ENCODE peak calls at places on chromosome X, in nine cellular contexts. One of them, this sample, is unnamed.

GRCh38 chrX:27254663-27255062 is 208.5 kb downstream of the PPP4R3C start:
- DNase-seq in uterus: no peak
- DNase-seq in AG04450: no peak
- DNase-seq in AG09309: no peak
- DNase-seq in HepG2: no peak
- DNase-seq in lower lobe of right lung: no peak
- DNase-seq in breast epithelium: no peak
- DNase-seq in HCT116: no peak
- DNase-seq in fibroblast of lung: no peak
- DNase-seq in this sample: no peak

GRCh38 chrX:51487960-51488267 is 8.5 kb downstream of the NUDT11 start:
- DNase-seq in AG04450: no peak
- DNase-seq in breast epithelium: no peak
- DNase-seq in uterus: no peak
- DNase-seq in lower lobe of right lung: no peak
- DNase-seq in HCT116: no peak
- DNase-seq in AG09309: no peak
- DNase-seq in HepG2: no peak
- DNase-seq in fibroblast of lung: no peak
- DNase-seq in this sample: peak

GRCh38 chrX:65740909-65741308 is 73.5 kb downstream of the MSN start:
- DNase-seq in lower lobe of right lung: no peak
- DNase-seq in HCT116: no peak
- DNase-seq in HepG2: no peak
- DNase-seq in breast epithelium: no peak
- DNase-seq in AG09309: no peak
- DNase-seq in AG04450: no peak
- DNase-seq in uterus: no peak
- DNase-seq in fibroblast of lung: no peak
- DNase-seq in this sample: no peak

GRCh38 chrX:32483534-32484136 is 727.7 kb downstream of the DMD start:
- DNase-seq in lower lobe of right lung: no peak
- DNase-seq in HepG2: no peak
- DNase-seq in fibroblast of lung: no peak
- DNase-seq in AG09309: no peak
- DNase-seq in HCT116: no peak
- DNase-seq in breast epithelium: no peak
- DNase-seq in uterus: no peak
- DNase-seq in AG04450: no peak
- DNase-seq in this sample: no peak

GRCh38 chrX:112997991-112998390 is 157.4 kb upstream of the AMOT start:
- DNase-seq in AG09309: no peak
- DNase-seq in breast epithelium: no peak
- DNase-seq in fibroblast of lung: no peak
- DNase-seq in HepG2: no peak
- DNase-seq in uterus: no peak
- DNase-seq in lower lobe of right lung: no peak
- DNase-seq in AG04450: no peak
- DNase-seq in HCT116: no peak
- DNase-seq in this sample: no peak

GRCh38 chrX:96929036-96929435 is 45.3 kb downstream of the RPA4 start:
- DNase-seq in AG09309: no peak
- DNase-seq in lower lobe of right lung: no peak
- DNase-seq in fibroblast of lung: no peak
- DNase-seq in HepG2: no peak
- DNase-seq in HCT116: no peak
- DNase-seq in AG04450: no peak
- DNase-seq in uterus: no peak
- DNase-seq in breast epithelium: no peak
- DNase-seq in this sample: no peak

GRCh38 chrX:33190016-33190415 is 21.3 kb downstream of the DMD start:
- DNase-seq in HepG2: no peak
- DNase-seq in HCT116: no peak
- DNase-seq in fibroblast of lung: no peak
- DNase-seq in AG09309: no peak
- DNase-seq in AG04450: no peak
- DNase-seq in lower lobe of right lung: no peak
- DNase-seq in uterus: no peak
- DNase-seq in breast epithelium: no peak
- DNase-seq in this sample: peak

GRCh38 chrX:107197306-107197705 is 8.9 kb downstream of the NUP62CL start:
- DNase-seq in fibroblast of lung: no peak
- DNase-seq in AG09309: no peak
- DNase-seq in breast epithelium: no peak
- DNase-seq in HCT116: no peak
- DNase-seq in AG04450: no peak
- DNase-seq in lower lobe of right lung: no peak
- DNase-seq in HepG2: no peak
- DNase-seq in uterus: no peak
- DNase-seq in this sample: no peak

DNA sequence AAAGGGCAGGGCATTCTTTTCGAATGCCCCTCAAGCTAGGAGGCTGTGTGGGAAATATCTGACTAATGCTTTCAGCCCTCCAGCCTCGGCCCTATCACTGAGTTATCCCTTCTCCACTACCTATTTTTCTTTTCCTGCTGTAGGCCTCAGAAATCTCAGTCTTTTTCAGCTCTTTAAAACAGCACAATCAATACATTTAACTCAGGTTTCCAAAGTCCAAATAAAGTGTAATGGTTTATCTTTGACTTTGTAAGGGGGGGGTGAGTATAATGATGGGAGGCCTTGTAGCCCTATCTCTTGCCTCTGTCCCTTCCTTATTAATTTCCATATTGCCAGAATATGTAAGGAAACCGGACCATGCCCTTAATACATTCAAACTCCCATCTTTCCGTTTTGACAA is 1.6 kb upstream of the WNK3 start:
- DNase-seq in fibroblast of lung: peak
- DNase-seq in HepG2: no peak
- DNase-seq in uterus: no peak
- DNase-seq in HCT116: no peak
- DNase-seq in breast epithelium: no peak
- DNase-seq in AG04450: no peak
- DNase-seq in AG09309: no peak
- DNase-seq in lower lobe of right lung: no peak
- DNase-seq in this sample: no peak
- H3K4me3 ChIP-seq in fibroblast of lung: no peak
- H3K4me3 ChIP-seq in HepG2: no peak
- H3K4me3 ChIP-seq in uterus: no peak
- H3K4me3 ChIP-seq in HCT116: no peak
- H3K4me3 ChIP-seq in breast epithelium: peak
- H3K4me3 ChIP-seq in AG04450: no peak
- H3K4me3 ChIP-seq in AG09309: no peak
- H3K4me3 ChIP-seq in lower lobe of right lung: peak
- H3K4me3 ChIP-seq in this sample: peak

DNA sequence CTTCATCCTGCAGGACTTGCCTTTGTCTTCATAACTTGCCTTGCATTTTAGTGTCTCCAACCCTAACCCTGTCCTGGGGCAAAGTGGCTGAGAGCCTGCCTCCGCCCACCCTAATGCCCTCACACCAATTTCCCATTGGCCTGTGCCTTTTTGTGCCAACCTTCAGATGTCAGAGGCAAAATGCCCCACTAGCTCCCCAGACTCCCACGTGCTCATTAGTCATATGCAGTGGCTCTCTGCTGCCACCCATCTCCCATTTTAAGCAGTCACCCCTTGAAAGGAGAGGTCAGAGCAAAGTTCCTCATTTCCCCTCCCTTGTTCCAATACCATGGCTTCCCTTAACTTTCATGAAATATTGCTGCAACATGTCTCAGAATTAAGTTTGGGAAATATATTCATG is 74.8 kb upstream of the PASD1 start:
- DNase-seq in HepG2: peak
- DNase-seq in lower lobe of right lung: no peak
- DNase-seq in AG04450: no peak
- DNase-seq in uterus: no peak
- DNase-seq in breast epithelium: no peak
- DNase-seq in AG09309: no peak
- DNase-seq in HCT116: peak
- DNase-seq in fibroblast of lung: no peak
- DNase-seq in this sample: no peak
- TF ChIP-seq CTCF in HepG2: peak
- TF ChIP-seq CTCF in lower lobe of right lung: no peak
- TF ChIP-seq CTCF in AG04450: no peak
- TF ChIP-seq CTCF in uterus: no peak
- TF ChIP-seq CTCF in breast epithelium: no peak
- TF ChIP-seq CTCF in AG09309: no peak
- TF ChIP-seq CTCF in HCT116: peak
- TF ChIP-seq CTCF in fibroblast of lung: no peak
- TF ChIP-seq CTCF in this sample: no peak

GRCh38 chrX:67546496-67547423 is 2.9 kb downstream of the AR start:
- DNase-seq in AG04450: no peak
- DNase-seq in breast epithelium: no peak
- DNase-seq in fibroblast of lung: no peak
- DNase-seq in uterus: peak
- DNase-seq in HepG2: no peak
- DNase-seq in AG09309: no peak
- DNase-seq in HCT116: no peak
- DNase-seq in lower lobe of right lung: no peak
- DNase-seq in this sample: no peak
- H3K4me3 ChIP-seq in AG04450: peak
- H3K4me3 ChIP-seq in breast epithelium: peak
- H3K4me3 ChIP-seq in fibroblast of lung: peak
- H3K4me3 ChIP-seq in uterus: peak
- H3K4me3 ChIP-seq in HepG2: peak
- H3K4me3 ChIP-seq in AG09309: peak
- H3K4me3 ChIP-seq in HCT116: no peak
- H3K4me3 ChIP-seq in lower lobe of right lung: peak
- H3K4me3 ChIP-seq in this sample: peak

GRCh38 chrX:30881390-30881789 is 7.7 kb downstream of the TAB3 start:
- DNase-seq in HCT116: no peak
- DNase-seq in lower lobe of right lung: no peak
- DNase-seq in AG09309: no peak
- DNase-seq in AG04450: no peak
- DNase-seq in fibroblast of lung: no peak
- DNase-seq in uterus: no peak
- DNase-seq in HepG2: no peak
- DNase-seq in breast epithelium: no peak
- DNase-seq in this sample: no peak

GRCh38 chrX:30881797-30882196 is 7.3 kb downstream of the TAB3 start:
- DNase-seq in lower lobe of right lung: no peak
- DNase-seq in uterus: no peak
- DNase-seq in HCT116: no peak
- DNase-seq in HepG2: no peak
- DNase-seq in breast epithelium: no peak
- DNase-seq in AG04450: no peak
- DNase-seq in fibroblast of lung: no peak
- DNase-seq in AG09309: no peak
- DNase-seq in this sample: no peak

GRCh38 chrX:30883141-30883540 is 5.9 kb downstream of the TAB3 start:
- DNase-seq in AG04450: no peak
- DNase-seq in breast epithelium: no peak
- DNase-seq in HepG2: no peak
- DNase-seq in fibroblast of lung: no peak
- DNase-seq in HCT116: no peak
- DNase-seq in AG09309: no peak
- DNase-seq in lower lobe of right lung: no peak
- DNase-seq in uterus: no peak
- DNase-seq in this sample: no peak

GRCh38 chrX:30876367-30876766 is 12.7 kb downstream of the TAB3 start:
- DNase-seq in HCT116: no peak
- DNase-seq in breast epithelium: no peak
- DNase-seq in HepG2: peak
- DNase-seq in lower lobe of right lung: no peak
- DNase-seq in AG04450: no peak
- DNase-seq in AG09309: no peak
- DNase-seq in fibroblast of lung: no peak
- DNase-seq in uterus: no peak
- DNase-seq in this sample: no peak

GRCh38 chrX:30880058-30880457 is 9.0 kb downstream of the TAB3 start:
- DNase-seq in HepG2: no peak
- DNase-seq in fibroblast of lung: no peak
- DNase-seq in AG04450: no peak
- DNase-seq in uterus: no peak
- DNase-seq in breast epithelium: no peak
- DNase-seq in AG09309: no peak
- DNase-seq in HCT116: no peak
- DNase-seq in lower lobe of right lung: no peak
- DNase-seq in this sample: no peak
- TF ChIP-seq CTCF in HepG2: no peak
- TF ChIP-seq CTCF in fibroblast of lung: no peak
- TF ChIP-seq CTCF in AG04450: no peak
- TF ChIP-seq CTCF in uterus: no peak
- TF ChIP-seq CTCF in breast epithelium: no peak
- TF ChIP-seq CTCF in AG09309: no peak
- TF ChIP-seq CTCF in HCT116: no peak
- TF ChIP-seq CTCF in lower lobe of right lung: no peak
- TF ChIP-seq CTCF in this sample: no peak

GRCh38 chrX:105823092-105823454 is 734 bp downstream of the NRK start:
- DNase-seq in breast epithelium: no peak
- DNase-seq in fibroblast of lung: no peak
- DNase-seq in AG09309: no peak
- DNase-seq in uterus: no peak
- DNase-seq in lower lobe of right lung: no peak
- DNase-seq in HCT116: no peak
- DNase-seq in HepG2: no peak
- DNase-seq in AG04450: no peak
- DNase-seq in this sample: no peak
- H3K4me3 ChIP-seq in breast epithelium: peak
- H3K4me3 ChIP-seq in fibroblast of lung: peak
- H3K4me3 ChIP-seq in AG09309: no peak
- H3K4me3 ChIP-seq in uterus: peak
- H3K4me3 ChIP-seq in lower lobe of right lung: peak
- H3K4me3 ChIP-seq in HCT116: no peak
- H3K4me3 ChIP-seq in HepG2: no peak
- H3K4me3 ChIP-seq in AG04450: peak
- H3K4me3 ChIP-seq in this sample: peak

GRCh38 chrX:12771445-12772069 is 19.7 kb upstream of the PRPS2 start:
- DNase-seq in HCT116: peak
- DNase-seq in HepG2: no peak
- DNase-seq in uterus: no peak
- DNase-seq in AG04450: no peak
- DNase-seq in fibroblast of lung: peak
- DNase-seq in lower lobe of right lung: peak
- DNase-seq in AG09309: no peak
- DNase-seq in breast epithelium: no peak
- DNase-seq in this sample: peak
- TF ChIP-seq CTCF in HCT116: peak
- TF ChIP-seq CTCF in HepG2: peak
- TF ChIP-seq CTCF in uterus: peak
- TF ChIP-seq CTCF in AG04450: peak
- TF ChIP-seq CTCF in fibroblast of lung: peak
- TF ChIP-seq CTCF in lower lobe of right lung: peak
- TF ChIP-seq CTCF in AG09309: peak
- TF ChIP-seq CTCF in breast epithelium: no peak
- TF ChIP-seq CTCF in this sample: peak